ENCODE peak calls at places on chromosomes 13 and 19, in eight cellular contexts. Q is uterus; O is H9; Z is CD8-positive, alpha-beta T cell; R is omental fat pad; V is stomach; W is NB4; P is tibial nerve. Y is an unnamed sample.

GRCh38 chr19:2550431-2551171 is 74.7 kb downstream of the GADD45B start:
- DNase-seq in R (no peak), O (peak; percentile 47), Q (no peak), V (no peak), W (no peak), P (no peak), Z (no peak), Y (no peak)

GRCh38 chr19:19643158-19644053 is at the start of gene GMIP:
- DNase-seq in Q (peak; percentile 78), R (peak; percentile 63), P (peak; percentile 40), Z (peak; percentile 90), W (peak; percentile 88), V (peak; percentile 88), O (peak; percentile 90), Y (peak; percentile 79)

GRCh38 chr13:111505175-111505777 is 184.8 kb downstream of the TEX29 start:
- DNase-seq in V (peak; percentile 25), R (no peak), P (no peak), W (peak; percentile 48), Q (no peak), O (peak; percentile 84), Z (no peak), Y (peak; percentile 52)

GRCh38 chr13:27293873-27294515 is 23.4 kb downstream of the RASL11A start:
- DNase-seq in P (no peak), V (no peak), R (no peak), W (no peak), Z (peak; percentile 22), Q (no peak), O (no peak), Y (no peak)

GRCh38 chr13:79455331-79455730 is 25.6 kb upstream of the NDFIP2 start:
- DNase-seq in P (no peak), R (no peak), V (no peak), W (no peak), Z (no peak), O (peak; percentile 26), Q (no peak), Y (no peak)

GRCh38 chr13:95128045-95128643 is 173.1 kb downstream of the ABCC4 start:
- DNase-seq in O (no peak), R (no peak), V (peak; percentile 52), Q (no peak), P (no peak), W (no peak), Z (no peak), Y (no peak)

GRCh38 chr13:30376426-30377311 is 45.6 kb upstream of the UBE2L5 start:
- DNase-seq in R (no peak), V (peak; percentile 45), Q (no peak), P (no peak), O (no peak), W (peak; percentile 86), Z (peak; percentile 77), Y (no peak)

GRCh38 chr19:27805848-27806247 is 1407.1 kb downstream of the UQCRFS1 start:
- DNase-seq in Q (no peak), R (no peak), V (no peak), W (no peak), Z (no peak), P (no peak), O (peak; percentile 42), Y (no peak)

GRCh38 chr13:74768521-74769090 is 634.4 kb upstream of the KLF12 start:
- DNase-seq in O (no peak), Q (no peak), V (no peak), Z (no peak), W (no peak), P (no peak), R (no peak), Y (no peak)

GRCh38 chr13:47256618-47257017 is 359.8 kb upstream of the HTR2A start:
- DNase-seq in R (no peak), Q (no peak), O (no peak), V (no peak), Z (no peak), P (no peak), W (no peak), Y (no peak)

GRCh38 chr19:32581704-32582164 is 744 bp downstream of the PDCD5 start:
- DNase-seq in Q (no peak), V (no peak), Z (no peak), R (no peak), O (peak; percentile 31), P (no peak), W (peak; percentile 30), Y (peak; percentile 9)

GRCh38 chr19:55383789-55384575 is at the start of gene TMEM238:
- DNase-seq in O (peak; percentile 64), Z (peak; percentile 37), P (no peak), W (peak; percentile 76), R (no peak), Q (peak; percentile 55), V (peak; percentile 82), Y (no peak)

GRCh38 chr19:52749780-52750179 is 14.9 kb upstream of the ZNF611 start:
- DNase-seq in O (no peak), W (no peak), V (no peak), R (no peak), P (no peak), Z (no peak), Q (no peak), Y (no peak)

GRCh38 chr19:1037553-1038115 is 2.3 kb upstream of the ABCA7 start:
- DNase-seq in Z (no peak), W (no peak), Q (no peak), R (no peak), V (no peak), P (no peak), O (no peak), Y (no peak)

GRCh38 chr13:30337061-30337601 is 29.8 kb upstream of the KATNAL1 start:
- DNase-seq in W (no peak), O (no peak), Q (no peak), Z (no peak), R (no peak), V (no peak), P (no peak), Y (no peak)

GRCh38 chr19:14105680-14106079 is 11.9 kb downstream of the PRKACA start:
- DNase-seq in Z (no peak), P (no peak), W (no peak), O (no peak), R (no peak), V (no peak), Q (no peak), Y (no peak)

GRCh38 chr19:53365134-53365898 is at the start of gene ZNF525:
- DNase-seq in W (peak; percentile 91), O (peak; percentile 94), R (peak; percentile 88), P (peak; percentile 74), Z (peak; percentile 97), Q (peak; percentile 92), V (peak; percentile 97), Y (peak; percentile 72)

GRCh38 chr13:112891477-112892401 is 77.3 kb upstream of the MCF2L start:
- DNase-seq in W (no peak), P (no peak), V (peak; percentile 40), Z (no peak), O (peak; percentile 63), Q (no peak), R (no peak), Y (no peak)

GRCh38 chr13:113794764-113795173 is 35.7 kb downstream of the TMEM255B start:
- DNase-seq in O (no peak), R (no peak), Z (no peak), Q (no peak), W (no peak), P (no peak), V (no peak), Y (no peak)

GRCh38 chr19:58055483-58055874 is 3.6 kb upstream of the ZNF135 start:
- DNase-seq in R (no peak), W (no peak), Q (no peak), O (no peak), Z (no peak), P (no peak), V (no peak), Y (no peak)
- TF ChIP-seq CTCF in R (no peak), W (no peak), Q (no peak), O (no peak), Z (no peak), P (no peak), V (no peak), Y (no peak)

GRCh38 chr19:3808420-3809143 is 22.4 kb upstream of the MATK start:
- DNase-seq in W (no peak), R (no peak), V (peak; percentile 30), O (peak; percentile 28), Q (no peak), Z (no peak), P (no peak), Y (no peak)

GRCh38 chr19:3807131-3807480 is 20.9 kb upstream of the MATK start:
- DNase-seq in O (peak; percentile 27), Q (no peak), Z (no peak), V (no peak), R (no peak), W (no peak), P (no peak), Y (no peak)

GRCh38 chr19:3805859-3806258 is 19.7 kb upstream of the MATK start:
- DNase-seq in Z (no peak), Q (no peak), W (no peak), V (no peak), P (no peak), O (peak; percentile 25), R (no peak), Y (no peak)

GRCh38 chr19:3809881-3810707 is 23.9 kb upstream of the MATK start:
- DNase-seq in W (no peak), Z (no peak), Q (no peak), V (no peak), O (no peak), P (no peak), R (no peak), Y (no peak)

DNA sequence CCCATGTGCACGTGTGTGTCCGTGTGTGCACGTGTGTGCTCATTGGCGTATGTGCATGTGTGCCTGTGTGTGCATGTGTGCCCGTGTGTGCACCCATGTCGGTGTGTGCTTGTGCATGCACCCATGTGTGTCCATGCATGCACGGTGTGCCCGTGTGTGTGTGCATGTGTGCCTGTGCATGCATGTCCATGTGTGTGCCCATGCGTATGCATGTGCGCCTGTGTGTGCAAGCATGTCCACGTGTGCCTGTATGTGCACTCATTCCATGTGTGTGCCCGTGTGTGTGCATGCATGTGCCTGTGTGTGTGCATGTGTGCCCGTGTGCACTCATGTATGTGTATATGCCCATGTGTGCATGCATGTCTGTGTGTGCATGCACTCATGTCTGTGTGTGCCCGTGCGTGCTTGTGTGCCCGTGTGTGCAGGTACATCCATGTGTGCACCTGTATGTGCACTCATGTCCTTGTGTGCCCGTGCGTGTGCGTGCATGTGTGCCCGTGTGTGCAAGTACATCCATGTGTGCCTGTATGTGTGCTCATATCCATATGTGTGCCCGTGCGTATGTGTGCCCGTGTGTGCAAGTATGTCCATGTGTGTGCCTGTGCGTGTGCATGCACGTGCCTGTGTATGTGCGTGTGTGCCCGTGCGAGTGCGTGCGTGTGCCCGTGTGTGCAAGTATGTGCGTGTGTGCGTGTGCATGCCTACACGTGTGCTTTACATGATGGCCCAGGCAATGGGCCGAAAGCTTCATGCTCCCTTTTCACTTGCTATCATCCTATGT is 21.6 kb upstream of the MATK start:
- DNase-seq in Q (no peak), Z (no peak), R (no peak), P (no peak), V (no peak), W (no peak), O (no peak), Y (no peak)
- TF ChIP-seq CTCF in Q (no peak), Z (no peak), R (no peak), P (no peak), V (no peak), W (no peak), O (no peak), Y (no peak)

GRCh38 chr19:57240311-57241090 is at the start of gene ZNF805:
- DNase-seq in Z (peak; percentile 97), W (peak; percentile 90), P (peak; percentile 90), O (peak; percentile 97), V (peak; percentile 97), Q (peak; percentile 95), R (peak; percentile 88), Y (peak; percentile 78)
- TF ChIP-seq CTCF in Z (no peak), W (no peak), P (no peak), O (no peak), V (no peak), Q (no peak), R (no peak), Y (peak; percentile 13)

GRCh38 chr19:5515737-5516136 is 52.0 kb downstream of the TINCR start:
- DNase-seq in V (no peak), R (no peak), O (no peak), Q (no peak), W (peak; percentile 18), Z (no peak), P (no peak), Y (no peak)
- TF ChIP-seq CTCF in V (no peak), R (no peak), O (peak; percentile 71), Q (no peak), W (peak; percentile 17), Z (no peak), P (no peak), Y (peak; percentile 51)